ENCODE peak calls at places on chromosome 19, in four cellular contexts. F is aorta; N is CD8-positive, alpha-beta T cell; I is lower lobe of right lung. O is an unnamed sample.

GRCh38 chr19:47157455-47158321 is 27.1 kb downstream of the SAE1 start:
- DNase-seq in F (no peak), N (peak), I (no peak), O (peak)

GRCh38 chr19:39599116-39599515 is 3.2 kb upstream of the LGALS13 start:
- DNase-seq in F (no peak), N (peak), I (no peak), O (peak)

GRCh38 chr19:49682274-49682673 is 5.2 kb downstream of the PRMT1 start:
- DNase-seq in F (no peak), N (no peak), I (no peak), O (peak)

GRCh38 chr19:8370176-8371010 is 6.4 kb downstream of the ANGPTL4 start:
- DNase-seq in F (no peak), N (no peak), I (peak), O (no peak)

GRCh38 chr19:33191501-33191900 is 2.6 kb upstream of the LRP3 start:
- DNase-seq in F (peak), N (no peak), I (no peak), O (no peak)

GRCh38 chr19:51366050-51366998 is at the start of gene ETFB:
- DNase-seq in F (peak), N (peak), I (peak), O (peak)

GRCh38 chr19:41265376-41266153 is 1.4 kb downstream of the HNRNPUL1 start:
- DNase-seq in F (no peak), N (peak), I (no peak), O (no peak)

GRCh38 chr19:16760990-16761389 is 41.3 kb downstream of the NWD1 start:
- DNase-seq in F (no peak), N (no peak), I (no peak), O (no peak)

GRCh38 chr19:3783660-3784584 is 2.3 kb downstream of the MATK start:
- DNase-seq in F (no peak), N (peak), I (no peak), O (no peak)

GRCh38 chr19:10677796-10678195 is 23.4 kb upstream of the QTRT1 start:
- DNase-seq in F (no peak), N (no peak), I (no peak), O (no peak)

GRCh38 chr19:48988860-48989259 is 4.2 kb downstream of the GYS1 start:
- DNase-seq in F (no peak), N (no peak), I (no peak), O (no peak)

GRCh38 chr19:38378866-38379265 is 4.5 kb downstream of the PSMD8 start:
- DNase-seq in F (no peak), N (no peak), I (no peak), O (no peak)

GRCh38 chr19:7987084-7987768 is 18.2 kb downstream of the ELAVL1 start:
- DNase-seq in F (no peak), N (no peak), I (no peak), O (no peak)

GRCh38 chr19:42662714-42663113 is 68.0 kb upstream of the CEACAM8 start:
- DNase-seq in F (no peak), N (no peak), I (no peak), O (no peak)

GRCh38 chr19:51127755-51128154 is 3.0 kb downstream of the SIGLEC9 start:
- DNase-seq in F (no peak), N (no peak), I (no peak), O (peak)

GRCh38 chr19:29538651-29539050 is 12.9 kb downstream of the VSTM2B start:
- DNase-seq in F (peak), N (no peak), I (no peak), O (no peak)

GRCh38 chr19:43743059-43743458 is 11.7 kb downstream of the SMG9 start:
- DNase-seq in F (no peak), N (no peak), I (no peak), O (no peak)

GRCh38 chr19:45638930-45639729 is at the start of gene EML2:
- DNase-seq in F (peak), N (peak), I (peak), O (peak)

GRCh38 chr19:37507167-37507464 is 377 bp downstream of the ZNF793 start:
- DNase-seq in F (no peak), N (no peak), I (no peak), O (no peak)

GRCh38 chr19:34217952-34218817 is 36.2 kb upstream of the GARRE1 start:
- DNase-seq in F (no peak), N (peak), I (no peak), O (peak)

GRCh38 chr19:6481541-6482342 is at the start of gene DENND1C:
- DNase-seq in F (no peak), N (peak), I (peak), O (peak)

GRCh38 chr19:13172335-13173128 is 22.3 kb downstream of the IER2 start:
- DNase-seq in F (peak), N (peak), I (peak), O (peak)

GRCh38 chr19:19500975-19501644 is 14.2 kb downstream of the TSSK6 start:
- DNase-seq in F (no peak), N (no peak), I (no peak), O (no peak)

GRCh38 chr19:18687740-18688465 is 4.4 kb downstream of the CRTC1 start:
- DNase-seq in F (no peak), N (no peak), I (no peak), O (no peak)

GRCh38 chr19:41872775-41873647 is 4.1 kb upstream of the CD79A start:
- DNase-seq in F (peak), N (peak), I (peak), O (peak)

GRCh38 chr19:50695251-50696064 is 24.1 kb downstream of the SHANK1 start:
- DNase-seq in F (no peak), N (no peak), I (no peak), O (no peak)

GRCh38 chr19:54137913-54138776 is 583 bp downstream of the CNOT3 start:
- DNase-seq in F (no peak), N (peak), I (peak), O (no peak)

GRCh38 chr19:30936276-30936675 is 413.0 kb downstream of the TSHZ3 start:
- DNase-seq in F (no peak), N (no peak), I (no peak), O (no peak)

GRCh38 chr19:9883231-9883758 is 48.2 kb downstream of the PIN1 start:
- DNase-seq in F (no peak), N (no peak), I (no peak), O (no peak)

GRCh38 chr19:861756-862528 is 2.5 kb downstream of the CFD start:
- DNase-seq in F (no peak), N (peak), I (peak), O (peak)

GRCh38 chr19:36773223-36773579 is 594 bp upstream of the ZNF850 start:
- DNase-seq in F (no peak), N (no peak), I (no peak), O (no peak)

GRCh38 chr19:7377196-7377595 is 28.5 kb downstream of the ARHGEF18 start:
- DNase-seq in F (peak), N (no peak), I (no peak), O (no peak)

GRCh38 chr19:40614595-40615411 is 13.6 kb downstream of the LTBP4 start:
- DNase-seq in F (peak), N (peak), I (peak), O (peak)

GRCh38 chr19:55536366-55536765 is 567 bp downstream of the SBK2 start:
- DNase-seq in F (no peak), N (no peak), I (no peak), O (no peak)

GRCh38 chr19:50432658-50433057 is at the start of gene MYBPC2:
- DNase-seq in F (no peak), N (no peak), I (no peak), O (no peak)

GRCh38 chr19:6402834-6403608 is 10.1 kb upstream of the GTF2F1 start:
- DNase-seq in F (no peak), N (no peak), I (no peak), O (no peak)